ENCODE peak calls at places on chromosomes 12 and 14, in eight cellular contexts. C, M, P, V, T, O, W and I are unnamed samples.

GRCh38 chr14:86457729-86458128 is 927.8 kb downstream of the FLRT2 start:
- DNase-seq in C (no peak), M (no peak), P (no peak), V (no peak), T (no peak), O (no peak), W (no peak), I (no peak)

GRCh38 chr12:32470936-32471335 is 71.6 kb downstream of the FGD4 start:
- DNase-seq in C (no peak), M (no peak), P (no peak), V (no peak), T (no peak), O (no peak), W (no peak), I (no peak)

GRCh38 chr14:68510951-68511726 is 281.7 kb downstream of the ZFP36L1 start:
- DNase-seq in C (no peak), M (no peak), P (peak), V (no peak), T (no peak), O (no peak), W (no peak), I (no peak)

GRCh38 chr14:85252011-85252410 is 277.9 kb upstream of the FLRT2 start:
- DNase-seq in C (no peak), M (no peak), P (peak), V (peak), T (no peak), O (no peak), W (peak), I (no peak)

GRCh38 chr12:4034926-4035325 is 161.7 kb upstream of the PARP11 start:
- DNase-seq in C (no peak), M (no peak), P (no peak), V (no peak), T (no peak), O (no peak), W (no peak), I (no peak)

GRCh38 chr14:64942531-64943111 is at the start of gene GPX2:
- DNase-seq in C (no peak), M (no peak), P (no peak), V (peak), T (no peak), O (no peak), W (no peak), I (no peak)

GRCh38 chr12:22631863-22632463 is 7.0 kb downstream of the ETNK1 start:
- DNase-seq in C (no peak), M (no peak), P (no peak), V (no peak), T (no peak), O (no peak), W (no peak), I (no peak)

GRCh38 chr14:24665440-24665991 is 31.5 kb upstream of the GZMB start:
- DNase-seq in C (no peak), M (no peak), P (no peak), V (peak), T (no peak), O (no peak), W (no peak), I (peak)

GRCh38 chr12:13277278-13277677 is 80.8 kb downstream of the EMP1 start:
- DNase-seq in C (no peak), M (no peak), P (no peak), V (peak), T (no peak), O (no peak), W (no peak), I (no peak)

GRCh38 chr12:4486049-4486699 is 40.6 kb upstream of the FGF6 start:
- DNase-seq in C (no peak), M (no peak), P (no peak), V (no peak), T (no peak), O (no peak), W (no peak), I (no peak)

GRCh38 chr12:15705606-15706005 is 83.6 kb downstream of the EPS8 start:
- DNase-seq in C (no peak), M (no peak), P (no peak), V (no peak), T (no peak), O (no peak), W (no peak), I (no peak)

GRCh38 chr12:101793401-101793800 is 37.4 kb downstream of the GNPTAB start:
- DNase-seq in C (no peak), M (no peak), P (peak), V (peak), T (no peak), O (no peak), W (peak), I (no peak)

GRCh38 chr12:132296063-132296462 is 33.3 kb downstream of the GALNT9 start:
- DNase-seq in C (no peak), M (no peak), P (no peak), V (no peak), T (no peak), O (no peak), W (no peak), I (no peak)

GRCh38 chr12:10624631-10625030 is 11.2 kb upstream of the MAGOHB start:
- DNase-seq in C (no peak), M (no peak), P (no peak), V (no peak), T (no peak), O (no peak), W (no peak), I (no peak)

GRCh38 chr12:21418403-21418802 is 19.1 kb upstream of the PYROXD1 start:
- DNase-seq in C (no peak), M (no peak), P (no peak), V (no peak), T (no peak), O (no peak), W (no peak), I (no peak)

GRCh38 chr12:72053604-72054003 is 115.0 kb downstream of the TPH2 start:
- DNase-seq in C (no peak), M (no peak), P (peak), V (no peak), T (peak), O (no peak), W (no peak), I (no peak)